ENCODE peak calls at places on chromosome 1, in ten cellular contexts. K is neural progenitor cell; C is AG10803; X is AG09309; G is cardiac fibroblast; O is epithelial cell of esophagus; Z is astrocyte of the cerebellum; R is CD4-positive, alpha-beta T cell; H is AG04450; P is RWPE1. W is an unnamed sample.

GRCh38 chr1:158045639-158046038 is 52.2 kb downstream of the KIRREL1 start:
- DNase-seq in P (no peak), Z (peak; percentile 79), R (no peak), H (peak; percentile 42), O (no peak), K (peak; percentile 60), X (peak; percentile 27), C (peak; percentile 75), G (peak; percentile 90), W (peak; percentile 36)

GRCh38 chr1:25245393-25245792 is 1.9 kb downstream of the RSRP1 start:
- DNase-seq in G (no peak), R (no peak), K (no peak), C (no peak), H (no peak), X (no peak), Z (no peak), O (no peak), P (no peak), W (no peak)

GRCh38 chr1:243234978-243235657 is 20.0 kb downstream of the CEP170 start:
- DNase-seq in G (peak; percentile 56), C (peak; percentile 61), K (no peak), P (no peak), R (no peak), Z (peak; percentile 64), H (peak; percentile 23), X (no peak), O (no peak), W (no peak)

GRCh38 chr1:197908695-197909336 is 6.4 kb downstream of the C1orf53 start:
- DNase-seq in P (no peak), X (no peak), K (peak; percentile 72), O (no peak), Z (no peak), R (no peak), G (no peak), H (no peak), C (no peak), W (no peak)

GRCh38 chr1:25760871-25761270 is 39.1 kb upstream of the SELENON start:
- DNase-seq in X (no peak), G (no peak), K (no peak), Z (no peak), P (no peak), H (no peak), R (no peak), C (no peak), O (no peak), W (no peak)

GRCh38 chr1:182977480-182977879 is 24.5 kb upstream of the SHCBP1L start:
- DNase-seq in O (peak; percentile 63), C (no peak), H (no peak), X (no peak), R (no peak), P (no peak), K (no peak), Z (no peak), G (no peak), W (no peak)

GRCh38 chr1:154742586-154742985 is 127.5 kb downstream of the KCNN3 start:
- DNase-seq in G (no peak), R (no peak), O (no peak), P (no peak), K (no peak), X (no peak), Z (no peak), H (no peak), C (no peak), W (no peak)

GRCh38 chr1:32759997-32760623 is 57.0 kb downstream of the YARS1 start:
- DNase-seq in R (no peak), Z (no peak), P (peak; percentile 99), H (no peak), K (peak; percentile 86), C (peak; percentile 22), X (no peak), G (peak; percentile 66), O (peak; percentile 99), W (no peak)

GRCh38 chr1:34695580-34695979 is 59.3 kb upstream of the GJB5 start:
- DNase-seq in X (no peak), Z (no peak), R (no peak), H (no peak), G (no peak), K (no peak), O (no peak), C (no peak), P (no peak), W (no peak)

GRCh38 chr1:3922201-3922725 is 22.2 kb upstream of the C1orf174 start:
- DNase-seq in H (no peak), O (no peak), Z (no peak), G (no peak), C (no peak), R (no peak), K (no peak), X (no peak), P (no peak), W (no peak)

GRCh38 chr1:212879947-212880690 is 22.0 kb downstream of the FLVCR1 start:
- DNase-seq in H (no peak), K (peak; percentile 3), P (no peak), O (no peak), G (no peak), R (no peak), X (no peak), C (no peak), Z (peak; percentile 31), W (no peak)

GRCh38 chr1:240099329-240099728 is 7.6 kb downstream of the FMN2 start:
- DNase-seq in H (no peak), O (no peak), K (no peak), Z (no peak), X (no peak), P (no peak), G (no peak), R (no peak), C (no peak), W (no peak)

GRCh38 chr1:108595510-108595909 is 35.6 kb downstream of the EEIG2 start:
- DNase-seq in C (peak; percentile 70), O (no peak), P (no peak), K (no peak), Z (no peak), G (peak; percentile 90), H (no peak), R (no peak), X (no peak), W (no peak)

GRCh38 chr1:93042134-93042821 is 36.8 kb upstream of the MTF2 start:
- DNase-seq in P (no peak), Z (no peak), H (no peak), G (no peak), O (no peak), X (no peak), C (no peak), R (no peak), K (no peak), W (no peak)

GRCh38 chr1:114588196-114588689 is 6.8 kb upstream of the BCAS2 start:
- DNase-seq in P (no peak), Z (no peak), K (no peak), X (no peak), O (no peak), G (no peak), R (no peak), C (no peak), H (no peak), W (no peak)

GRCh38 chr1:24856787-24857527 is 73.1 kb downstream of the RUNX3 start:
- DNase-seq in C (no peak), O (no peak), P (no peak), X (no peak), G (no peak), R (no peak), K (no peak), H (no peak), Z (no peak), W (no peak)

GRCh38 chr1:200751717-200752116 is 13.0 kb downstream of the CAMSAP2 start:
- DNase-seq in R (no peak), P (no peak), K (no peak), X (no peak), Z (no peak), C (no peak), O (no peak), G (no peak), H (no peak), W (no peak)

GRCh38 chr1:56967900-56968832 is 2.4 kb upstream of the C8B start:
- DNase-seq in Z (no peak), O (no peak), P (peak; percentile 20), R (no peak), C (no peak), X (no peak), K (peak; percentile 74), G (peak; percentile 54), H (no peak), W (no peak)

GRCh38 chr1:6491480-6491962 is at the start of gene PLEKHG5:
- DNase-seq in O (peak; percentile 99), X (no peak), K (no peak), P (peak; percentile 91), H (no peak), R (no peak), C (peak; percentile 45), Z (peak; percentile 18), G (peak; percentile 47), W (no peak)

GRCh38 chr1:77514871-77515776 is 167.3 kb downstream of the ZZZ3 start:
- DNase-seq in H (no peak), X (peak; percentile 71), C (peak; percentile 68), G (peak; percentile 83), Z (no peak), K (peak; percentile 65), P (no peak), R (no peak), O (no peak), W (peak; percentile 46)
- TF ChIP-seq CTCF in H (peak; percentile 37), X (peak; percentile 23), C (peak; percentile 13), G (peak; percentile 36), Z (no peak), K (peak; percentile 35), P (no peak), R (no peak), O (no peak), W (peak; percentile 33)

GRCh38 chr1:46132529-46133180 is at the start of gene PIK3R3:
- DNase-seq in H (peak; percentile 99), K (peak; percentile 100), G (peak; percentile 99), X (peak; percentile 96), C (peak; percentile 99), O (peak; percentile 99), P (peak; percentile 99), R (peak; percentile 65), Z (peak; percentile 98), W (peak; percentile 93)
- TF ChIP-seq CTCF in H (no peak), K (no peak), G (no peak), X (no peak), C (no peak), O (no peak), P (no peak), R (no peak), Z (no peak), W (no peak)

GRCh38 chr1:161777250-161777649 is 11.1 kb downstream of the ATF6 start:
- DNase-seq in P (no peak), H (no peak), R (no peak), K (no peak), G (no peak), Z (no peak), X (no peak), C (no peak), O (no peak), W (no peak)
- TF ChIP-seq CTCF in P (no peak), H (no peak), R (no peak), K (no peak), G (no peak), Z (no peak), X (no peak), C (no peak), O (no peak), W (no peak)

GRCh38 chr1:43197343-43198127 is 25.4 kb downstream of the CFAP57 start:
- DNase-seq in P (no peak), Z (no peak), X (no peak), G (no peak), H (no peak), K (no peak), R (no peak), C (no peak), O (no peak), W (no peak)
- TF ChIP-seq CTCF in P (no peak), Z (no peak), X (no peak), G (no peak), H (no peak), K (no peak), R (no peak), C (no peak), O (no peak), W (no peak)